ENCODE peak calls at places on chromosomes 16 and 17, in eight cellular contexts. Y is brain microvascular endothelial cell, F is suprapubic skin, L is A549, A is choroid plexus epithelial cell, B is heart right ventricle, X is OCI-LY7, N is prostate gland. Z is an unnamed sample.

GRCh38 chr17:81976332-81977210 is 858 bp upstream of the ASPSCR1 start:
- DNase-seq in Y (no peak), F (no peak), L (peak; percentile 44), A (no peak), B (peak; percentile 34), X (peak; percentile 48), N (no peak), Z (no peak)

GRCh38 chr16:5377280-5377898 is 279.8 kb upstream of the EEF2KMT start:
- DNase-seq in Y (no peak), F (no peak), L (no peak), A (no peak), B (no peak), X (no peak), N (no peak), Z (no peak)

GRCh38 chr16:16041196-16041892 is 91.9 kb downstream of the ABCC1 start:
- DNase-seq in Y (no peak), F (no peak), L (no peak), A (no peak), B (no peak), X (no peak), N (peak; percentile 80), Z (no peak)

GRCh38 chr16:56257260-56257659 is 66.0 kb downstream of the GNAO1 start:
- DNase-seq in Y (no peak), F (no peak), L (no peak), A (no peak), B (peak; percentile 63), X (no peak), N (no peak), Z (no peak)

GRCh38 chr17:4585203-4585939 is 1.0 kb downstream of the SMTNL2 start:
- DNase-seq in Y (no peak), F (no peak), L (no peak), A (no peak), B (no peak), X (no peak), N (no peak), Z (no peak)

GRCh38 chr17:56891751-56892150 is 22.1 kb downstream of the TRIM25 start:
- DNase-seq in Y (no peak), F (peak; percentile 47), L (peak; percentile 30), A (no peak), B (no peak), X (no peak), N (no peak), Z (peak; percentile 38)

GRCh38 chr16:28300327-28300726 is 8.0 kb downstream of the SBK1 start:
- DNase-seq in Y (no peak), F (no peak), L (no peak), A (no peak), B (no peak), X (no peak), N (no peak), Z (no peak)

GRCh38 chr16:66409156-66409555 is 17.9 kb upstream of the BEAN1 start:
- DNase-seq in Y (no peak), F (no peak), L (no peak), A (peak; percentile 81), B (no peak), X (no peak), N (no peak), Z (peak; percentile 80)

GRCh38 chr17:33017366-33017765 is 25.7 kb downstream of the SPACA3 start:
- DNase-seq in Y (no peak), F (no peak), L (no peak), A (no peak), B (no peak), X (no peak), N (no peak), Z (no peak)

GRCh38 chr17:30415491-30415890 is 36.8 kb downstream of the CPD start:
- DNase-seq in Y (no peak), F (no peak), L (no peak), A (no peak), B (no peak), X (no peak), N (no peak), Z (no peak)

GRCh38 chr16:24701521-24701951 is 27.9 kb upstream of the TNRC6A start:
- DNase-seq in Y (no peak), F (no peak), L (peak; percentile 48), A (peak; percentile 43), B (no peak), X (no peak), N (no peak), Z (peak; percentile 46)

GRCh38 chr16:89544113-89544512 is 16.4 kb upstream of the RPL13 start:
- DNase-seq in Y (no peak), F (no peak), L (no peak), A (no peak), B (no peak), X (no peak), N (no peak), Z (no peak)

GRCh38 chr16:70160388-70160787 is 13.2 kb upstream of the CLEC18C start:
- DNase-seq in Y (no peak), F (no peak), L (no peak), A (no peak), B (peak; percentile 2), X (no peak), N (peak; percentile 3), Z (no peak)

GRCh38 chr17:75647921-75648320 is 14.7 kb downstream of the SMIM5 start:
- DNase-seq in Y (no peak), F (no peak), L (no peak), A (no peak), B (no peak), X (no peak), N (no peak), Z (no peak)

GRCh38 chr17:1720856-1721386 is 3.6 kb upstream of the WDR81 start:
- DNase-seq in Y (peak; percentile 33), F (no peak), L (peak; percentile 81), A (peak; percentile 74), B (no peak), X (peak; percentile 77), N (peak; percentile 56), Z (peak; percentile 73)

GRCh38 chr16:23081675-23082119 is 67.6 kb downstream of the USP31 start:
- DNase-seq in Y (peak; percentile 31), F (no peak), L (peak; percentile 83), A (peak; percentile 44), B (no peak), X (no peak), N (no peak), Z (peak; percentile 85)

GRCh38 chr16:71338193-71338592 is 20.3 kb upstream of the CALB2 start:
- DNase-seq in Y (no peak), F (no peak), L (peak; percentile 64), A (no peak), B (no peak), X (no peak), N (no peak), Z (peak; percentile 36)

GRCh38 chr17:67376892-67377726 is at the start of gene PITPNC1:
- DNase-seq in Y (peak; percentile 79), F (peak; percentile 92), L (peak; percentile 84), A (peak; percentile 86), B (peak; percentile 89), X (peak; percentile 92), N (peak; percentile 87), Z (peak; percentile 88)
- TF ChIP-seq CTCF in Y (no peak), F (no peak), L (peak; percentile 14), A (no peak), B (no peak), X (peak; percentile 35), N (peak; percentile 7), Z (no peak)

GRCh38 chr17:60369727-60370126 is 22.2 kb downstream of the USP32 start:
- DNase-seq in Y (no peak), F (no peak), L (no peak), A (no peak), B (no peak), X (no peak), N (no peak), Z (no peak)
- H3K4me3 ChIP-seq in Y (no peak overlapping the region), F (no peak overlapping the region), L (no peak overlapping the region), A (no peak overlapping the region), B (no peak overlapping the region), X (no peak overlapping the region), N (no peak overlapping the region), Z (no peak overlapping the region)

GRCh38 chr17:16300554-16300953 is 52.7 kb downstream of the CENPV start:
- DNase-seq in Y (no peak), F (no peak), L (no peak), A (no peak), B (no peak), X (no peak), N (no peak), Z (no peak)

GRCh38 chr17:16301963-16302855 is 51.1 kb downstream of the CENPV start:
- DNase-seq in Y (peak; percentile 17), F (no peak), L (no peak), A (no peak), B (no peak), X (no peak), N (no peak), Z (no peak)

GRCh38 chr17:16302856-16303255 is 50.4 kb downstream of the CENPV start:
- DNase-seq in Y (no peak), F (no peak), L (no peak), A (no peak), B (no peak), X (no peak), N (no peak), Z (no peak)

GRCh38 chr17:16304832-16305231 is 48.4 kb downstream of the CENPV start:
- DNase-seq in Y (peak; percentile 43), F (no peak), L (peak; percentile 78), A (peak; percentile 66), B (no peak), X (peak; percentile 57), N (no peak), Z (peak; percentile 42)
- TF ChIP-seq CTCF in Y (peak; percentile 81), F (no peak), L (peak; percentile 72), A (peak; percentile 79), B (peak; percentile 13), X (peak; percentile 81), N (no peak), Z (peak; percentile 59)

GRCh38 chr16:77869997-77870813 is 81.8 kb downstream of the VAT1L start:
- DNase-seq in Y (no peak), F (no peak), L (no peak), A (peak; percentile 44), B (peak; percentile 44), X (no peak), N (peak; percentile 4), Z (no peak)
- H3K4me3 ChIP-seq in Y (no peak overlapping the region), F (no peak overlapping the region), L (no peak overlapping the region), A (no peak overlapping the region), B (no peak overlapping the region), X (no peak overlapping the region), N (no peak overlapping the region), Z (no peak overlapping the region)